ENCODE peak calls at places on chromosomes 1 and 21, in six cellular contexts. G is IMR-90, A is H1, O is H9, H is neuronal stem cell, J is mesenchymal stem cell. R is an unnamed sample.

GRCh38 chr21:35204850-35205564 is 155.9 kb upstream of the RUNX1 start:
- DNase-seq in G (peak; percentile 98), A (no peak), O (no peak), H (no peak), J (no peak), R (no peak)

GRCh38 chr1:111665527-111665926 is 45.9 kb downstream of the RAP1A start:
- DNase-seq in G (no peak), A (no peak), O (no peak), H (no peak), J (no peak), R (no peak)

GRCh38 chr1:147171399-147172167 is 687 bp downstream of the PRKAB2 start:
- DNase-seq in G (no peak), A (no peak), O (no peak), H (no peak), J (peak; percentile 31), R (no peak)

GRCh38 chr1:229254910-229255541 is 15.9 kb upstream of the RAB4A start:
- DNase-seq in G (no peak), A (no peak), O (peak; percentile 45), H (no peak), J (no peak), R (peak; percentile 36)

GRCh38 chr1:183484254-183484653 is 12.0 kb downstream of the SMG7 start:
- DNase-seq in G (no peak), A (no peak), O (no peak), H (no peak), J (no peak), R (no peak)

GRCh38 chr1:67987046-67987799 is 63.2 kb downstream of the DIRAS3 start:
- DNase-seq in G (peak; percentile 96), A (no peak), O (no peak), H (no peak), J (peak; percentile 57), R (peak; percentile 73)

GRCh38 chr1:1891349-1892078 is 627 bp upstream of the GNB1 start:
- DNase-seq in G (peak; percentile 45), A (no peak), O (peak; percentile 69), H (peak; percentile 51), J (peak; percentile 79), R (peak; percentile 27)

GRCh38 chr1:102919659-102920058 is 188.7 kb downstream of the COL11A1 start:
- DNase-seq in G (peak; percentile 79), A (no peak), O (no peak), H (no peak), J (no peak), R (no peak)

GRCh38 chr1:7868085-7868780 is 15.4 kb upstream of the UTS2 start:
- DNase-seq in G (no peak), A (no peak), O (no peak), H (no peak), J (no peak), R (no peak)

GRCh38 chr1:167501513-167502191 is 16.7 kb downstream of the CD247 start:
- DNase-seq in G (no peak), A (no peak), O (no peak), H (no peak), J (no peak), R (no peak)

GRCh38 chr1:161390559-161390858 is 22.8 kb upstream of the CFAP126 start:
- DNase-seq in G (peak; percentile 22), A (no peak), O (no peak), H (no peak), J (no peak), R (no peak)

GRCh38 chr1:234565132-234565531 is 44.8 kb downstream of the IRF2BP2 start:
- DNase-seq in G (no peak), A (no peak), O (no peak), H (no peak), J (no peak), R (no peak)

GRCh38 chr1:247681288-247681897 is 1.9 kb upstream of the OR13G1 start:
- DNase-seq in G (peak; percentile 27), A (peak; percentile 3), O (peak; percentile 63), H (peak; percentile 63), J (peak; percentile 23), R (peak; percentile 85)

GRCh38 chr1:145845514-145846161 is at the start of gene NUDT17:
- DNase-seq in G (peak; percentile 67), A (peak; percentile 38), O (peak; percentile 85), H (peak; percentile 75), J (peak; percentile 80), R (peak; percentile 84)

GRCh38 chr1:17550684-17551584 is 11.4 kb downstream of the ARHGEF10L start:
- DNase-seq in G (peak; percentile 39), A (no peak), O (peak; percentile 56), H (no peak), J (no peak), R (no peak)

GRCh38 chr1:108200627-108201106 is 524 bp upstream of the SLC25A24 start:
- DNase-seq in G (peak; percentile 79), A (no peak), O (no peak), H (no peak), J (peak; percentile 65), R (peak; percentile 37)
- H4K8ac ChIP-seq in G (peak overlapping the region; percentile 82), A (peak overlapping the region; percentile 65), O (no peak overlapping the region), H (no peak overlapping the region), J (peak overlapping the region; percentile 90), R (peak overlapping the region; percentile 96)

DNA sequence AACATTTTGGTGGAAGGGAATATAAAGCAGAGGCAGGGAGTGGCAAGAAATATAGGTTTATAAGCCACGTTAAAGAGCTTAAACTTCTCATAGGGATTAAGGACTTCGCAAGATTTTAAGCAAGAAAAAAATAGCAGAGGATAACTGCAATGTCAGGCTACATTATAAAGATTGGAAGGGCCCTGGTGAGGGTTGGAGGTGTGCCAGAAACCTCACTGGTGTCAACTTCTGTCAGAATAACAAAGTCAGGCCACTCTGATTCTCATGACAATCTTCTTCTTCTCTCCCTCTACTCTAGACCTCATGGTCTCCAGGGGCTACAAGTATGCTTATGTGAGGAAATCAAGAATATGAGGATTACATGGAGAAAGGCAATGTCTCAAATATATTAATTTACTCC is 32.6 kb upstream of the FMO2 start:
- DNase-seq in G (no peak), A (no peak), O (no peak), H (no peak), J (no peak), R (no peak)
- H3K14ac ChIP-seq in G (no peak overlapping the region), A (no peak overlapping the region), O (no peak overlapping the region), H (no peak overlapping the region), J (no peak overlapping the region), R (no peak overlapping the region)

GRCh38 chr1:198158766-198159589 is 2.2 kb downstream of the NEK7 start:
- DNase-seq in G (peak; percentile 88), A (peak; percentile 75), O (peak; percentile 92), H (peak; percentile 86), J (peak; percentile 91), R (peak; percentile 88)

GRCh38 chr1:198157847-198158765 is 1.3 kb downstream of the NEK7 start:
- DNase-seq in G (peak; percentile 57), A (no peak), O (peak; percentile 39), H (peak; percentile 20), J (no peak), R (peak; percentile 30)

GRCh38 chr1:198161718-198162090 is 4.9 kb downstream of the NEK7 start:
- DNase-seq in G (no peak), A (no peak), O (no peak), H (no peak), J (no peak), R (peak; percentile 20)

GRCh38 chr1:198162091-198162767 is 5.4 kb downstream of the NEK7 start:
- DNase-seq in G (no peak), A (no peak), O (no peak), H (no peak), J (no peak), R (no peak)

DNA sequence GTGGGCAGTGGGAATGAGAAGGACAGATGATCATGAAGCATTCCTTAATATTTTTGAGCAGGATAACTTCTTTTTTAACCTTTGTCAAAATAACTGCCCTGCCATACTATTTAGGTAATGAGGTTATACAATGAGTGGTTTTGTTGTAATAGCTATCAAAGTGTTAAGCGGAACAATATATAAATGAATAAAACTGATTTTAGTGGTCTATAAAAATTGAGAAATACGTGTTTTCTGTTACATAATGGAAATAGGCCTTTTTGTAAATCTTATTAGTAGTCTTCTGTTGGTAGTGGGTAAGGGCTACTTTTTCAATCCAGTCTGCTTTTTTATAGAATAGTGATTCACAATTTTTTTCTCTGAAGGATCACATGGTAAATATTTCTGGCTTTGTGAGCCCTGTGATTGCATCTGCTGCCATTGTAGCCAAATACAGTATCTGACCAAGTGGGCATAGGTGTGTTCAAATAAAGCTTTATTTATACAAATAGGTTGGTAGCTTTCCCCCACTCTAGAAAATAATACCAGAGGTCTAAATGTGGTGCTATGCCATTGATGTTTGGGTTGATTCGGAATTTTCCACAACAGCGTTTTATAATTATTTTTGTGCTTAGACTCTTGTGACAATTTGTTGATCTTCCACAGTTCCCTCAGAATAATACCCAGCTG is 4.3 kb downstream of the NEK7 start:
- DNase-seq in G (no peak), A (no peak), O (no peak), H (no peak), J (no peak), R (no peak)
- H4K8ac ChIP-seq in G (no peak overlapping the region), A (no peak overlapping the region), O (no peak overlapping the region), H (no peak overlapping the region), J (no peak overlapping the region), R (no peak overlapping the region)

DNA sequence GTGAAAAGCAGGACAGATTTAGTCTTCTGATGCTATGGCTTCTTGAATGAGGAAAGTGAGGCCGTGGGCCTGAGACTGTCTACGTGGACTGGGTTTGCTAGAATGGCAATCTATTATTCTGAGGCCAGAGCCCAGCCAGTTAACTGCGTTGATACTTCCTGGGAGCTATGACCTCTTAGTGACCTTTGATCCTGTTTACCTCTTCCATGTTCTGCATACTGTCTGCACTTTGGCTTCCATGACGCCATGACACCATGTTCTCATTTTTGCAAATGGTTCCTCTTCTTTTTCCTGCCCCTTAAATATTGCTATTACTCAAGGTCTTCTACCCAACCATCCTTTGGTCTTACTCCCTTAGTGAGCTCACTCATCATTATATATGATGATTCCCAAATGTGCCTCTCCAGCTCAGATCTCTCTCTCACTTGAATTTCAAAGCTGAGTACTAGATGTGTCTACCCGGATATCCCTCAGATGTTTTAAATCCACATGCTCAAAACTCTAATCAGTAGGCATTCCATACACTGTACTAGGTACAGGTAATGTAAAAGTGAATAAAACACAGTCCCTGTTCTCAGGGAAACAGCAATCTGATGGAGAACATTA is 66.1 kb upstream of the ATP1A1 start:
- DNase-seq in G (no peak), A (no peak), O (no peak), H (no peak), J (no peak), R (no peak)
- H3K14ac ChIP-seq in G (no peak overlapping the region), A (no peak overlapping the region), O (no peak overlapping the region), H (no peak overlapping the region), J (no peak overlapping the region), R (no peak overlapping the region)

DNA sequence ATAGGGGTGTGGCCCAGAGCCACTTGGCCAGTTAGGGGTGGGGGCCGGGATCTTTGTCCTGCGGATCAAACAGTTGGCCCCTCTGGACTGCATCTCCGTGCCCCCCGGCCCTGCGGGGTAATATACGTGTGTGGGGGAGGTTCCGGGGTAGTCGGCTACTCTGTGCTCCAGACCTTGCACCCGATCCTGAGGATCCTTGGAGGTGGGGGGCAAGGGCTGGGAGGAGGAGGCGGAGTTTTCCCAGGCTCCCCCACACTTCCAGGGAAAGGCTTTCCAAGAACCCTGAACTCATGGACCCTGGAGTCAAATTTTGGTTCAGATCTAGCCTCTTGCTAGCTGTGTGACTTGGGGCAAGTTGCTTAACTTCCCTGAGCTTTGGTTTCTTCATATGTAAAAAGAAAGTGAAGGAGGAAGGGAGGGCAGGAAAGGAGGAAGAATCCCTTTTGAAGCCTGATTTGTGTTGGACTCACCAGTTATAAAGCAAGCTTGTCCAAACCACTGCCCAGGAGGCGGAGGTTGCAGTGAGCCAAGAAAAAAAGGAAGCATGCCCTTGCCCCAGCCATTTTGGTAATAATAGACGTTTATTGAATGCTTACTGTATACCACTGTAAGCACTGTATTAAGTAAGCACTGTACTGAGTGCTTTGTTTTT is 686 bp downstream of the MIIP start:
- DNase-seq in G (peak; percentile 10), A (no peak), O (no peak), H (peak; percentile 14), J (peak; percentile 38), R (no peak)
- H4K8ac ChIP-seq in G (peak overlapping the region; percentile 56), A (peak overlapping the region; percentile 81), O (no peak overlapping the region), H (no peak overlapping the region), J (peak overlapping the region; percentile 75), R (peak overlapping the region; percentile 85)

R was measured in trophoblast cell.